ENCODE peak calls at places on chromosome 5, in nine cellular contexts. Q, F, S, X, B, N, V, R and A are unnamed samples.

GRCh38 chr5:159005062-159005461 is 94.7 kb downstream of the EBF1 start:
- DNase-seq in Q (no peak), F (no peak), S (no peak), X (no peak), B (no peak), N (no peak), V (no peak), R (no peak), A (no peak)

GRCh38 chr5:17327048-17327447 is 109.6 kb downstream of the BASP1 start:
- DNase-seq in Q (no peak), F (no peak), S (no peak), X (no peak), B (no peak), N (no peak), V (no peak), R (no peak), A (no peak)

GRCh38 chr5:179795049-179795862 is 1.5 kb downstream of the LTC4S start:
- DNase-seq in Q (peak; percentile 33), F (no peak), S (no peak), X (no peak), B (peak; percentile 54), N (no peak), V (no peak), R (peak; percentile 56), A (no peak)

GRCh38 chr5:27083763-27084420 is 45.5 kb upstream of the CDH9 start:
- DNase-seq in Q (no peak), F (no peak), S (no peak), X (no peak), B (no peak), N (no peak), V (no peak), R (no peak), A (no peak)

GRCh38 chr5:27494845-27495244 is 456.5 kb upstream of the CDH9 start:
- DNase-seq in Q (no peak), F (peak; percentile 3), S (no peak), X (no peak), B (no peak), N (no peak), V (no peak), R (no peak), A (no peak)

GRCh38 chr5:12480487-12480886 is 576.2 kb upstream of the CTNND2 start:
- DNase-seq in Q (no peak), F (no peak), S (no peak), X (no peak), B (no peak), N (no peak), V (no peak), R (no peak), A (no peak)

GRCh38 chr5:108093186-108093585 is 288.7 kb downstream of the FBXL17 start:
- DNase-seq in Q (no peak), F (peak; percentile 31), S (no peak), X (no peak), B (peak; percentile 62), N (peak; percentile 47), V (no peak), R (no peak), A (peak; percentile 47)

GRCh38 chr5:64347308-64347707 is 158.5 kb upstream of the RGS7BP start:
- DNase-seq in Q (no peak), F (no peak), S (no peak), X (no peak), B (peak; percentile 29), N (no peak), V (no peak), R (no peak), A (no peak)

GRCh38 chr5:132000677-132001453 is 10.6 kb downstream of the ACSL6 start:
- DNase-seq in Q (no peak), F (no peak), S (no peak), X (no peak), B (no peak), N (no peak), V (no peak), R (no peak), A (no peak)

GRCh38 chr5:122846051-122846567 is 696 bp downstream of the SNX24 start:
- DNase-seq in Q (no peak), F (peak; percentile 96), S (no peak), X (no peak), B (no peak), N (peak; percentile 11), V (no peak), R (no peak), A (peak; percentile 73)

GRCh38 chr5:134533115-134533815 is 7.8 kb downstream of the JADE2 start:
- DNase-seq in Q (no peak), F (no peak), S (peak; percentile 74), X (no peak), B (no peak), N (no peak), V (peak; percentile 85), R (no peak), A (no peak)

GRCh38 chr5:132209901-132210545 is 17.6 kb downstream of the P4HA2 start:
- DNase-seq in Q (no peak), F (no peak), S (no peak), X (no peak), B (no peak), N (no peak), V (no peak), R (no peak), A (no peak)

GRCh38 chr5:79901631-79902030 is 89.4 kb downstream of the MTX3 start:
- DNase-seq in Q (no peak), F (no peak), S (no peak), X (no peak), B (no peak), N (no peak), V (no peak), R (no peak), A (no peak)

GRCh38 chr5:169027456-169028118 is 273.4 kb downstream of the SLIT3 start:
- DNase-seq in Q (no peak), F (no peak), S (no peak), X (no peak), B (peak; percentile 52), N (no peak), V (no peak), R (no peak), A (no peak)

GRCh38 chr5:135129307-135129706 is 95.3 kb upstream of the PITX1 start:
- DNase-seq in Q (no peak), F (no peak), S (no peak), X (no peak), B (no peak), N (no peak), V (no peak), R (no peak), A (no peak)

GRCh38 chr5:32802764-32803163 is 91.6 kb downstream of the NPR3 start:
- DNase-seq in Q (no peak), F (no peak), S (no peak), X (no peak), B (no peak), N (no peak), V (no peak), R (no peak), A (no peak)

GRCh38 chr5:172497591-172498255 is 43.4 kb upstream of the SH3PXD2B start:
- DNase-seq in Q (no peak), F (no peak), S (no peak), X (no peak), B (no peak), N (no peak), V (no peak), R (no peak), A (no peak)

GRCh38 chr5:50751064-50751657 is 84.7 kb downstream of the PARP8 start:
- DNase-seq in Q (no peak), F (peak; percentile 69), S (no peak), X (no peak), B (peak; percentile 80), N (peak; percentile 13), V (no peak), R (no peak), A (peak; percentile 55)

GRCh38 chr5:68953885-68954617 is 139.8 kb upstream of the SLC30A5 start:
- DNase-seq in Q (no peak), F (no peak), S (no peak), X (no peak), B (peak; percentile 12), N (no peak), V (no peak), R (no peak), A (no peak)

GRCh38 chr5:68215888-68216736 is 556 bp downstream of the PIK3R1 start:
- DNase-seq in Q (peak; percentile 67), F (no peak), S (peak; percentile 41), X (no peak), B (peak; percentile 87), N (no peak), V (peak; percentile 53), R (peak; percentile 83), A (peak; percentile 48)